ENCODE peak calls at places on chromosomes 6 and 20, in six cellular contexts. Z is hepatocyte, Y is neural progenitor cell, W is endothelial cell of umbilical vein, V is PC-3, O is mammary epithelial cell. D is an unnamed sample.

GRCh38 chr6:160031442-160031841 is 62.6 kb downstream of the IGF2R start:
- DNase-seq in Z (no peak), Y (no peak), W (no peak), V (peak; percentile 37), O (no peak), D (no peak)

GRCh38 chr6:139308936-139309603 is 17.3 kb upstream of the TXLNB start:
- DNase-seq in Z (peak; percentile 52), Y (no peak), W (no peak), V (peak; percentile 46), O (peak; percentile 40), D (no peak)

GRCh38 chr20:3763691-3764601 is 3.6 kb downstream of the ADISSP start:
- DNase-seq in Z (no peak), Y (no peak), W (no peak), V (no peak), O (no peak), D (no peak)

GRCh38 chr6:170438861-170439260 is 114.2 kb downstream of the PSMB1 start:
- DNase-seq in Z (no peak), Y (no peak), W (no peak), V (no peak), O (no peak), D (no peak)

GRCh38 chr6:70277480-70277879 is 25.4 kb downstream of the COL9A1 start:
- DNase-seq in Z (peak; percentile 21), Y (no peak), W (no peak), V (peak; percentile 27), O (peak; percentile 7), D (peak; percentile 77)

GRCh38 chr6:116629467-116630063 is 13.3 kb downstream of the RSPH4A start:
- DNase-seq in Z (no peak), Y (no peak), W (peak; percentile 63), V (no peak), O (no peak), D (no peak)

GRCh38 chr6:170423814-170424633 is 117.5 kb downstream of the FAM120B start:
- DNase-seq in Z (no peak), Y (no peak), W (no peak), V (no peak), O (no peak), D (no peak)

GRCh38 chr20:5806457-5807263 is 56.5 kb downstream of the SHLD1 start:
- DNase-seq in Z (no peak), Y (peak; percentile 21), W (peak; percentile 11), V (peak; percentile 22), O (no peak), D (no peak)

GRCh38 chr6:140641412-140641811 is 1267.0 kb upstream of the CITED2 start:
- DNase-seq in Z (no peak), Y (no peak), W (no peak), V (no peak), O (no peak), D (no peak)

GRCh38 chr20:63108247-63108646 is 101.5 kb upstream of the BHLHE23 start:
- DNase-seq in Z (no peak), Y (no peak), W (no peak), V (no peak), O (no peak), D (no peak)

GRCh38 chr6:35955970-35956369 is 35.1 kb upstream of the SRPK1 start:
- DNase-seq in Z (no peak), Y (no peak), W (no peak), V (no peak), O (no peak), D (no peak)

GRCh38 chr6:51386347-51386836 is 567.7 kb downstream of the TFAP2B start:
- DNase-seq in Z (no peak), Y (no peak), W (no peak), V (no peak), O (no peak), D (no peak)

GRCh38 chr20:38052870-38053269 is 19.3 kb downstream of the RPRD1B start:
- DNase-seq in Z (no peak), Y (peak; percentile 46), W (no peak), V (no peak), O (no peak), D (no peak)

GRCh38 chr20:23059831-23060230 is 10.4 kb upstream of the THBD start:
- DNase-seq in Z (no peak), Y (no peak), W (peak; percentile 53), V (no peak), O (no peak), D (no peak)

GRCh38 chr6:21392177-21392576 is 201.4 kb upstream of the SOX4 start:
- DNase-seq in Z (no peak), Y (no peak), W (no peak), V (no peak), O (no peak), D (no peak)

GRCh38 chr6:42257614-42258013 is 40.0 kb upstream of the MRPS10 start:
- DNase-seq in Z (no peak), Y (peak; percentile 30), W (no peak), V (no peak), O (no peak), D (no peak)

GRCh38 chr6:36499918-36500317 is 47.4 kb downstream of the STK38 start:
- DNase-seq in Z (no peak), Y (no peak), W (no peak), V (peak; percentile 73), O (peak; percentile 85), D (no peak)

GRCh38 chr6:66838764-66839163 is 1131.7 kb upstream of the EYS start:
- DNase-seq in Z (no peak), Y (no peak), W (no peak), V (peak; percentile 39), O (no peak), D (peak; percentile 22)

GRCh38 chr20:58102744-58103516 is 125.5 kb downstream of the ANKRD60 start:
- DNase-seq in Z (no peak), Y (no peak), W (no peak), V (peak; percentile 79), O (peak; percentile 99), D (no peak)

GRCh38 chr6:98841114-98841513 is 6.7 kb downstream of the POU3F2 start:
- DNase-seq in Z (no peak), Y (no peak), W (no peak), V (no peak), O (no peak), D (no peak)
- TF ChIP-seq EZH2 in Z (no peak), Y (no peak), W (no peak), V (no peak), O (no peak), D (no peak)

DNA sequence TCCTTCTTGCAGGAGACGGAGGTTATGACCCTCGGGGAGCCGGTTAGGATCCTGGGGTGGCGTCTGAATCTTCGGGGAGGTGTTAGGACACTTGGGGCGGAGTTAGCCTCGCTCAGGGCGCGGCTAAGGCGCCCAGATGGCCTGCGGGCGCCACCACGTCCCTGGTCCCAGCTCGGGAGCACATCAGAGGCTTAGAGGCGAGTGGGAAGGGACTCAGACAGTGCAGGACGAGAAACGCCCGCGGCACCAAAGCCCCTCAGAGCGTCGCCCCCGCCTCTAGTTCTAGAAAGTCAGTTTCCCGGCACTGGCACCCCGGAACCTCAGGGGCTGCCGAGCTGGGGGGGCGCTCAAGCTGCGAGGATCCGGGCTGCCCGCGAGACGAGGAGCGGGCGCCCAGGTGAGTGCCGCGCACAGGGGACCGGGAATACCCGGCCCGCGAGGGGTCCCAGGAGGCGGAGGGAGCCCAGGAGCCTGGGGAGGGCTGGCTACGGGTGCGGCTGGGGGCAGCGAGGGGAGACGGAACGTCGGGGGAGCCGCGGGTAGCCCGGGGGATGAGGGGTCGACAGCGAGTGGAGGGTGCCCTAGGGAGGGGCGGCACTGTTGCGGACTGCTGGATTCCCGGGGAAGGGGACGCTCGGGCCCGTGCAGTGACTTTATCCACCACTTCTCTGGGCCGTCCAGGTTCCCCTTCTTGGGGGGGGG is at the start of gene HCK:
- DNase-seq in Z (no peak), Y (peak; percentile 59), W (no peak), V (no peak), O (no peak), D (no peak)
- TF ChIP-seq EZH2 in Z (peak; percentile 13), Y (peak; percentile 84), W (peak; percentile 84), V (no peak), O (peak; percentile 14), D (peak; percentile 59)

GRCh38 chr6:137492289-137492688 is 1.9 kb downstream of the OLIG3 start:
- DNase-seq in Z (no peak), Y (peak; percentile 14), W (no peak), V (no peak), O (no peak), D (no peak)
- TF ChIP-seq EZH2 in Z (no peak), Y (no peak), W (no peak), V (no peak), O (no peak), D (no peak)

DNA sequence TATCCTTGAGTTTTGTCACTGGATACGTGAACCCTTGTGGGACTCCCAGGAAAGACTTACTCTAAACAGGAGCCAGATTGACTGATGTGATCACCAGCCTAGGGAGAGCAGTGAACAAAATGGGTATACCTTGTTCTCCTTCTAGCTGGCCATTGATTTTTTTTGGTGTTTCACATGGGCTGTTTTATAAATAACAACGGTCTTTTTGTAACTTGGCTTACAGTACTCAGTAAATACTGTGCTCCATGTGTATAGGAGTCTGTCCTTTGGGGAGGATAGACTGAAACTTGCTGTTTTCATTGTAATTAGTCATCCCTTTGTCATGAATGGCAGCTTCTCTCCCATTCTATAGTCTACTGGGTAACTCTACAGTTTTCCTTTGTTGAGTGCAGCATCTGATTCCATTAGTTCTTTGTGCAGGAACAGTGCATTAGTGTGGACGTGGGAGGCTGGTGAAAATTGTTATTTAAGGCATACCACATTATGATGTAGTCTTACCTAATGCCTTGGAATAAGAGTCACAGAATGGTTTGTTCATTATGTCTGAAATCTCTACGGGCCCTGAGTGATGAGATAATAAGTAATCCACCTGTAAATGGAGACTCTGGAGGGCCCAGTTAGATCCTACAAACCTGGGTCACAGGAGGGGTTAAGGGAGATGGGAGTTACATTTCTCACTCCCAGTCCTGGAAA is 89.5 kb downstream of the TIAM2 start:
- DNase-seq in Z (no peak), Y (no peak), W (peak; percentile 27), V (peak; percentile 37), O (peak; percentile 50), D (no peak)
- TF ChIP-seq EZH2 in Z (no peak), Y (no peak), W (no peak), V (no peak), O (no peak), D (no peak)

DNA sequence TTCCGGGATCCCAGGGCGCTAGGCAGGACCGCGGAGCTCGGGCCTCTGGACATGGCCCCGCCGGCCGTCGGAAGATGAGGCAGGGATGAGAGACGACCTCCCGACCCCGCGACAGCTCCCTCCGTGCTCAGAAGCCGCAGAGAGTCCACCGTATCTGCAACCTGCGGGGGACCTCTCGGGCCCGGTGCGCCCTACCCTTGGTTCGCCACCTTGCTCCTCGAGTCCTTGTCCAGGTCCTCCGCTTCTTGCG is 301 bp downstream of the PPP1R3D start:
- DNase-seq in Z (no peak), Y (no peak), W (no peak), V (no peak), O (no peak), D (no peak)
- TF ChIP-seq EZH2 in Z (no peak), Y (peak; percentile 74), W (no peak), V (no peak), O (no peak), D (no peak)

GRCh38 chr6:939047-939363 is 246.1 kb upstream of the EXOC2 start:
- DNase-seq in Z (no peak), Y (no peak), W (no peak), V (no peak), O (no peak), D (no peak)
- TF ChIP-seq EZH2 in Z (no peak), Y (no peak), W (no peak), V (no peak), O (no peak), D (no peak)

D was measured in A673.